ENCODE peak calls at places on chromosomes 11 and 22, in eight cellular contexts. O, J, T, X, Q, M, S and I are unnamed samples.

GRCh38 chr11:39177678-39178077 is 2281.8 kb downstream of the LRRC4C start:
- DNase-seq in O (no peak), S (no peak), M (no peak), Q (no peak), X (no peak), T (no peak), J (no peak), I (no peak)

GRCh38 chr11:75893202-75893601 is 78.2 kb downstream of the UVRAG start:
- DNase-seq in S (no peak), Q (no peak), T (no peak), M (no peak), O (no peak), J (no peak), X (no peak), I (no peak)

GRCh38 chr11:132072044-132072879 is 701.8 kb downstream of the NTM start:
- DNase-seq in Q (no peak), O (no peak), M (no peak), X (peak), J (peak), S (no peak), T (no peak), I (no peak)

GRCh38 chr22:46829140-46829891 is 66.9 kb downstream of the TBC1D22A start:
- DNase-seq in X (peak), T (peak), O (no peak), S (no peak), M (no peak), J (peak), Q (no peak), I (no peak)

GRCh38 chr11:130202009-130202817 is 42.6 kb downstream of the ST14 start:
- DNase-seq in J (no peak), Q (no peak), M (no peak), X (no peak), S (no peak), O (no peak), T (no peak), I (no peak)

GRCh38 chr22:47207387-47207786 is 444.9 kb downstream of the TBC1D22A start:
- DNase-seq in X (no peak), J (no peak), S (peak), T (no peak), Q (peak), M (no peak), O (no peak), I (no peak)

GRCh38 chr11:90512846-90513245 is 290.0 kb upstream of the CHORDC1 start:
- DNase-seq in X (no peak), O (no peak), M (no peak), J (no peak), Q (no peak), T (no peak), S (no peak), I (no peak)

GRCh38 chr11:11584937-11585336 is 36.9 kb downstream of the GALNT18 start:
- DNase-seq in S (no peak), M (no peak), O (no peak), Q (no peak), T (no peak), X (no peak), J (peak), I (no peak)

GRCh38 chr11:36033082-36033751 is 89.4 kb downstream of the LDLRAD3 start:
- DNase-seq in X (peak), T (peak), S (no peak), J (no peak), O (no peak), M (no peak), Q (no peak), I (no peak)

GRCh38 chr22:44491666-44492405 is 6.2 kb downstream of the RTL6 start:
- DNase-seq in S (no peak), J (no peak), Q (no peak), X (no peak), O (no peak), M (no peak), T (no peak), I (no peak)

GRCh38 chr22:19226428-19226827 is 47.9 kb upstream of the SLC25A1 start:
- DNase-seq in J (no peak), T (no peak), X (no peak), Q (no peak), O (no peak), M (no peak), S (no peak), I (no peak)

GRCh38 chr11:31921066-31921465 is 109.9 kb upstream of the PAX6 start:
- DNase-seq in J (peak), M (no peak), Q (no peak), X (peak), S (no peak), T (no peak), O (no peak), I (no peak)

GRCh38 chr11:6468712-6469495 is 4.8 kb downstream of the TRIM3 start:
- DNase-seq in M (peak), Q (peak), X (peak), J (peak), T (peak), S (peak), O (peak), I (no peak)

GRCh38 chr11:60863550-60864521 is 3.5 kb upstream of the ZP1 start:
- DNase-seq in O (no peak), T (no peak), M (peak), X (no peak), J (no peak), S (no peak), Q (no peak), I (no peak)

GRCh38 chr11:67492801-67493547 is 10.1 kb downstream of the AIP start:
- DNase-seq in Q (no peak), O (no peak), J (no peak), T (peak), S (no peak), M (no peak), X (no peak), I (no peak)

GRCh38 chr11:128879817-128880216 is 11.3 kb upstream of the KCNJ5 start:
- DNase-seq in X (no peak), M (no peak), T (peak), O (no peak), J (no peak), Q (no peak), S (no peak), I (no peak)

GRCh38 chr11:74627381-74627780 is 35.0 kb downstream of the POLD3 start:
- DNase-seq in O (no peak), S (no peak), J (no peak), M (no peak), Q (no peak), X (no peak), T (no peak), I (no peak)

GRCh38 chr11:4607782-4608666 is at the start of gene TRIM68:
- DNase-seq in J (peak), X (peak), M (peak), T (peak), S (peak), Q (peak), O (peak), I (peak)

GRCh38 chr11:28615542-28615941 is 507.4 kb downstream of the METTL15 start:
- DNase-seq in S (no peak), O (no peak), X (peak), M (no peak), J (no peak), T (no peak), Q (no peak), I (no peak)

GRCh38 chr11:2483426-2483825 is 38.6 kb downstream of the KCNQ1 start:
- DNase-seq in X (no peak), T (no peak), S (peak), Q (no peak), M (no peak), O (peak), J (no peak), I (peak)
- H3K4me3 ChIP-seq in X (no peak), T (no peak), S (no peak), Q (no peak), M (no peak), O (no peak), J (no peak), I (no peak)

GRCh38 chr11:116557261-116557660 is 215.5 kb downstream of the BUD13 start:
- DNase-seq in T (no peak), J (peak), O (no peak), S (no peak), M (no peak), X (no peak), Q (no peak), I (no peak)

GRCh38 chr11:116556483-116556882 is 216.3 kb downstream of the BUD13 start:
- DNase-seq in O (no peak), M (no peak), Q (no peak), T (no peak), X (no peak), S (no peak), J (no peak), I (no peak)

GRCh38 chr11:116558504-116559252 is 214.1 kb downstream of the BUD13 start:
- DNase-seq in S (no peak), J (peak), Q (no peak), O (no peak), T (no peak), X (peak), M (no peak), I (no peak)

GRCh38 chr11:116548286-116548685 is 224.5 kb downstream of the BUD13 start:
- DNase-seq in O (no peak), J (no peak), T (no peak), S (no peak), Q (no peak), X (no peak), M (no peak), I (no peak)

GRCh38 chr11:116553482-116553881 is 219.3 kb downstream of the BUD13 start:
- DNase-seq in J (no peak), M (no peak), O (no peak), S (no peak), X (no peak), Q (no peak), T (no peak), I (no peak)
- TF ChIP-seq CTCF in J (no peak), M (no peak), O (no peak), S (no peak), X (no peak), Q (no peak), T (peak), I (peak)

GRCh38 chr22:43129426-43130425 is 13.5 kb downstream of the MCAT start:
- DNase-seq in Q (no peak), X (no peak), O (no peak), T (no peak), M (no peak), J (no peak), S (no peak), I (no peak)

GRCh38 chr22:43128116-43128515 is 15.1 kb downstream of the MCAT start:
- DNase-seq in J (no peak), S (no peak), X (no peak), O (no peak), M (no peak), T (no peak), Q (no peak), I (no peak)

GRCh38 chr22:43126506-43127165 is 16.1 kb downstream of the BIK start:
- DNase-seq in T (peak), Q (peak), S (peak), M (no peak), X (peak), J (peak), O (peak), I (no peak)

GRCh38 chr22:43127166-43127908 is 15.9 kb downstream of the MCAT start:
- DNase-seq in X (no peak), M (no peak), S (peak), Q (peak), J (no peak), T (no peak), O (no peak), I (no peak)

GRCh38 chr22:43128928-43129424 is 14.2 kb downstream of the MCAT start:
- DNase-seq in M (no peak), X (no peak), S (peak), Q (peak), O (peak), J (no peak), T (no peak), I (no peak)
- H3K4me3 ChIP-seq in M (no peak), X (no peak), S (peak), Q (peak), O (no peak), J (no peak), T (no peak), I (no peak)

DNA sequence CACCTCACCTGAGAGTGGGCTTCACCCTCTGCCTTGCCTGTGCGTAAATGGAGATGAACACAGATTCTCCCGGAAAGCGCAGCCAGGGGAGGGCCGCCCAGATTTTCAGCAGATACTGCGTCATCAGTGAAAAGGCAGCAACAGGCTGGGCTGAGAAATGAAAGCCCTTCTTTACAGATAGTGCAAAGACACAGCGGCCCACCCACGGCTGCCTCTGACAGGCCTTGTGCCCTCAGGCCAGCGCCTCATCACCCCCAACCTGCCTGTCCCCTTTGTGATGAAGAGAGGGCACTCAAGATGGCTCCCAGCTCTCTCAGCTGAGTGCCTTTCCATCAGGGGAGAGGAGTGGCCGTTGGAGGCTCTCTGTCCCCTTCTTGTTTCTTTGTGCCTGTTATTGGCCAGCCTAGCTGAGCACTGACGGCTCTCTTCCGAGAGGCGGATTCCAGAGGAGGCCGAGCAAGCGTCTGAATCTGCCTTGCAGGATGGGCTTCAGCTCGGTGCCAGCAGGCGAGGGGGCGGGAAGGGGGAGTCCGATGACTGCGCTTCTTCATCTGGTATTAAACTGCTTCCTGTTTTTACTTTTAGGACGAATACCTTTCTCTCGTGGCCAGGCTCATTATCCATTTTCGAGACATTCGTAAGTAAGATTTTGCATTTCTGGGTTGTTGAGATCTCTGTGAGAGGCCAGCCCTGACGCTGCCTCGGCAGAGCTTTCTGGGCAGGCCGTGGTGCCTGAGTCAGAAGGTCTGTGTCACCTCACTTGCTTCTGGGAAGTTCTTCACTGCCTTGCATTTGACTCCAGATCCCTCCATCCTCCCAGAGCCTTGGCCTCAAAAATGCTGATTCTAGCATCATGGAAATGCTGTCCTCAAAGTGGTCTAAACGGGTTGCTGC is 43.7 kb downstream of the MED15 start:
- DNase-seq in Q (no peak), M (no peak), S (no peak), T (no peak), X (peak), J (peak), O (no peak), I (no peak)
- TF ChIP-seq CTCF in Q (no peak), M (no peak), S (no peak), T (no peak), X (no peak), J (no peak), O (no peak), I (no peak)

DNA sequence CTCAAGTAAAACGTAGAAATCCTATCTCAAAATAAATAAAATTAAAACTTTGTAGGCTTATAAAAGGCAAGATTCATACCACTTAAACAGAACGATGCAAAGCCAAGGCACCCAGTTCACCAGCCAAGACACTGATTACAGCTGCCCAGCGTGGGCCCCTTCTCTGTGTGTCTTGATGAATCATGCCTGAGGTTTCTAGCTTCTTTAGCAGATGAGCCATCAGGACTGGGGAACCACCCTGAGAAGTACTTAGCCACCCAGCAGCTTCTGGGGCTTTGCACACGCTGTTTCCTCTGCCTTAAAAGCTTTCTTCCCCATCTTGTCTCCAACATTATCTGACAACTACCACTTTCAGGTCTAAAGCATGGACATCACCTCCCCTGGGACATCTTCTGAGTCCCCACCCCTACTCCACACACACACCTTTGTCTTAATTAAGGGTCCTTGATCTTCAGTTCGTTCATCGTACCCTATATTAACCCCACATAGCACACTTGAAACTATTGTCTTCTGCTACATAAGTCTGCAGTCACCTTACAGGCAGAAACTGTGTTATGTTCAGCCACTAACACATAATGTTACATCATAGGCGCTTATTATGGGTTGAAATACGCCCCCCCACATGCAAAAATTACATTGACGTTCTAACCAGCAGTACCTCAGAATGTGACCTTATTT is 8.7 kb upstream of the LAYN start:
- DNase-seq in Q (no peak), X (peak), J (peak), S (no peak), O (no peak), M (no peak), T (peak), I (no peak)
- H3K4me3 ChIP-seq in Q (no peak), X (no peak), J (no peak), S (no peak), O (no peak), M (no peak), T (no peak), I (no peak)

GRCh38 chr11:45036010-45036409 is 85.3 kb upstream of the TP53I11 start:
- DNase-seq in S (no peak), M (no peak), O (no peak), X (no peak), J (no peak), Q (no peak), T (no peak), I (no peak)

GRCh38 chr11:45035440-45035839 is 84.8 kb upstream of the TP53I11 start:
- DNase-seq in M (no peak), S (no peak), Q (no peak), T (no peak), J (no peak), O (no peak), X (no peak), I (no peak)

GRCh38 chr11:45030778-45031177 is 80.1 kb upstream of the TP53I11 start:
- DNase-seq in O (no peak), T (no peak), J (no peak), S (peak), X (no peak), M (no peak), Q (no peak), I (no peak)

GRCh38 chr11:45028921-45029680 is 78.4 kb upstream of the TP53I11 start:
- DNase-seq in O (no peak), T (peak), S (no peak), J (no peak), X (no peak), Q (no peak), M (no peak), I (no peak)

DNA sequence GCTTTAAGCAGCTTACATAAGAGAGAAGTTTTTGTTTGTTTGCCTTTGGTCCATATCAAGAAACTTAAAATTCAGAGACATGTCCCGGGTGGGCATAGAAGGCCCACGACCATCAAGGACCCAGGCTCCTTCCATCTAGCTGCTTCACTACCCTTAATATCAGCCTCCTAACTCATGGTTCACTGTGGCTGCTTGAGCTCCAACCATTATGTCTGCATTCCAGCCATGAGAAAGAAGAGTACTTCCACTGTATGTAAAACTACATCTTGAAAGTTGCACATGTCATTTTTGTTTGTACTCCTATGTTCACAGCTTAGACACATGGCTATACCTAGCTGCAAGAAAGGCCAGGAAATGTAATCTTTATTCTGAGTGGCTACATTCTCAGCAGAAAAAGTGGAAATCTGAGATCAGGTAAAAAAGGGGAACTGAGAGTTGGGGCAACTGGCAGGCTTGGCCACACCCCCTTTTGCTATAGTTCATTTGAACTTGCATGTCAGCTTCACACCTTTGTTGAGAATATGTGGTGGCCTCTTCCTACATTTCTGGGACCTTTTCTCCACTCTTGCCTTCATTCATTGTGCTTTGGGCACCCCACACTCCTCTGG is 81.3 kb upstream of the TP53I11 start:
- DNase-seq in M (no peak), S (peak), Q (no peak), T (no peak), X (no peak), J (no peak), O (no peak), I (no peak)
- TF ChIP-seq CTCF in M (no peak), S (no peak), Q (no peak), T (no peak), X (no peak), J (no peak), O (no peak), I (no peak)

GRCh38 chr22:37678372-37678771 is 2.9 kb downstream of the LGALS1 start:
- DNase-seq in J (no peak), T (no peak), O (no peak), Q (no peak), S (no peak), M (no peak), X (no peak), I (no peak)
- H3K4me3 ChIP-seq in J (peak), T (no peak), O (no peak), Q (no peak), S (peak), M (no peak), X (peak), I (no peak)

GRCh38 chr11:110367571-110367970 is 62.2 kb upstream of the FDX1 start:
- DNase-seq in M (no peak), J (no peak), Q (no peak), O (no peak), T (no peak), S (no peak), X (no peak), I (no peak)
- TF ChIP-seq CTCF in M (peak), J (no peak), Q (no peak), O (peak), T (no peak), S (peak), X (no peak), I (no peak)